ENCODE peak calls at places on chromosomes 4 and X, in seven cellular contexts. G, A, F, E, Z, Y and X are unnamed samples.

GRCh38 chr4:165765053-165765452 is 108.0 kb upstream of the TLL1 start:
- DNase-seq in Y (peak; percentile 48), G (no peak), E (no peak), Z (no peak), F (no peak), A (no peak), X (no peak)

GRCh38 chrX:133745361-133745760 is 240.0 kb downstream of the GPC3 start:
- DNase-seq in Y (no peak), E (no peak), Z (no peak), F (no peak), G (no peak), A (no peak), X (no peak)

GRCh38 chrX:12579311-12579710 is 211.9 kb upstream of the PRPS2 start:
- DNase-seq in Y (no peak), E (no peak), Z (no peak), A (no peak), G (no peak), F (no peak), X (no peak)

GRCh38 chr4:169185133-169185956 is 85.4 kb downstream of the SH3RF1 start:
- DNase-seq in F (no peak), Y (no peak), G (no peak), A (no peak), Z (no peak), E (no peak), X (no peak)

GRCh38 chr4:23891064-23891421 is 1.2 kb upstream of the PPARGC1A start:
- DNase-seq in F (no peak), G (no peak), E (no peak), Y (no peak), A (no peak), Z (no peak), X (no peak)

GRCh38 chrX:136147966-136148365 is 633 bp downstream of the FHL1 start:
- DNase-seq in Z (no peak), F (no peak), E (no peak), G (no peak), A (no peak), Y (no peak), X (peak; percentile 15)

GRCh38 chrX:129540725-129541184 is 696 bp downstream of the OCRL start:
- DNase-seq in Y (no peak), F (peak; percentile 33), G (no peak), A (no peak), Z (no peak), E (no peak), X (no peak)

GRCh38 chr4:156138781-156139280 is 185.2 kb upstream of the CTSO start:
- DNase-seq in F (no peak), A (no peak), Y (no peak), G (no peak), E (no peak), Z (no peak), X (no peak)

GRCh38 chr4:15945516-15945915 is 7.0 kb upstream of the FGFBP1 start:
- DNase-seq in A (no peak), F (no peak), Z (no peak), G (no peak), Y (no peak), E (no peak), X (no peak)

GRCh38 chrX:150849996-150850720 is 48.3 kb downstream of the CD99L2 start:
- DNase-seq in G (no peak), F (no peak), E (no peak), Y (no peak), A (no peak), Z (no peak), X (no peak)

GRCh38 chr4:156545003-156545785 is 426.4 kb downstream of the PDGFC start:
- DNase-seq in Z (no peak), Y (no peak), E (no peak), G (no peak), A (no peak), F (no peak), X (no peak)

GRCh38 chr4:127988638-127989037 is 23.4 kb downstream of the ABHD18 start:
- DNase-seq in F (no peak), G (no peak), Y (no peak), E (no peak), A (no peak), Z (no peak), X (no peak)

GRCh38 chrX:124605518-124605917 is 259.2 kb downstream of the SH2D1A start:
- DNase-seq in E (no peak), G (no peak), Y (no peak), Z (no peak), A (no peak), F (no peak), X (no peak)

GRCh38 chrX:41589634-41590270 is 99.0 kb upstream of the GPR34 start:
- DNase-seq in E (peak; percentile 1), F (no peak), Z (no peak), G (no peak), Y (no peak), A (no peak), X (no peak)

GRCh38 chrX:49227726-49228125 is 5.4 kb downstream of the CACNA1F start:
- DNase-seq in Z (no peak), F (no peak), E (no peak), G (no peak), A (no peak), Y (no peak), X (no peak)

GRCh38 chrX:104318330-104319009 is 63.7 kb upstream of the ESX1 start:
- DNase-seq in E (peak; percentile 84), A (no peak), F (no peak), Y (peak; percentile 69), G (no peak), Z (peak; percentile 47), X (no peak)

GRCh38 chrX:133151320-133151719 is 54.4 kb upstream of the USP26 start:
- DNase-seq in G (no peak), E (no peak), F (no peak), Z (no peak), A (no peak), Y (peak; percentile 6), X (no peak)

GRCh38 chr4:129926936-129927335 is 831.0 kb downstream of the C4orf33 start:
- DNase-seq in E (no peak), A (no peak), G (no peak), Y (no peak), Z (no peak), F (no peak), X (no peak)

GRCh38 chr4:147976341-147976928 is 244.5 kb downstream of the ARHGAP10 start:
- DNase-seq in A (no peak), Y (no peak), E (no peak), G (no peak), Z (no peak), F (no peak), X (no peak)